ENCODE peak calls at places on chromosomes 12 and 14, in five cellular contexts. V is CD4-positive, alpha-beta T cell; S is activated CD8-positive, alpha-beta memory T cell treated with anti-CD3 and anti-CD28 coated beads, Interleukin-2, amount 10 ng/mL, durations not matched to agents 7 days and 5 days; A is pancreas; H is activated T-cell treated with anti-CD3 and anti-CD28 coated beads, Interleukin-2, amount 50 U/mL, for 4 hours. T is an unnamed sample.

GRCh38 chr12:126551882-126552281 is 1486.6 kb downstream of the AACS start:
- ATAC-seq in V (no peak), S (no peak), A (no peak), H (no peak), T (no peak)

GRCh38 chr14:100533647-100534485 is 53.4 kb downstream of the BEGAIN start:
- ATAC-seq in V (no peak), S (no peak), A (peak; percentile 55), H (no peak), T (no peak)

GRCh38 chr14:58238252-58239247 is 6.1 kb upstream of the PSMA3 start:
- ATAC-seq in V (peak; percentile 32), S (peak; percentile 20), A (peak; percentile 46), H (peak; percentile 6), T (peak; percentile 51)

GRCh38 chr14:67999693-68000384 is 180.3 kb downstream of the RAD51B start:
- ATAC-seq in V (no peak), S (no peak), A (no peak), H (no peak), T (no peak)

GRCh38 chr12:28870839-28871440 is 278.1 kb upstream of the FAR2 start:
- ATAC-seq in V (no peak), S (no peak), A (no peak), H (no peak), T (no peak)

GRCh38 chr12:128938886-128939285 is 85.6 kb downstream of the GLT1D1 start:
- ATAC-seq in V (no peak), S (no peak), A (no peak), H (no peak), T (no peak)

GRCh38 chr12:103441437-103442186 is 54.2 kb downstream of the C12orf42 start:
- ATAC-seq in V (peak; percentile 92), S (peak; percentile 97), A (no peak), H (peak; percentile 96), T (peak; percentile 97)

GRCh38 chr12:4807813-4808212 is 87.6 kb downstream of the GALNT8 start:
- ATAC-seq in V (peak; percentile 53), S (peak; percentile 38), A (no peak), H (no peak), T (no peak)

GRCh38 chr12:76698316-76698715 is 65.6 kb upstream of the ZDHHC17 start:
- ATAC-seq in V (no peak), S (no peak), A (no peak), H (no peak), T (no peak)

GRCh38 chr12:64946132-64946829 is 121.8 kb downstream of the TBC1D30 start:
- ATAC-seq in V (no peak), S (no peak), A (peak; percentile 76), H (no peak), T (no peak)

GRCh38 chr12:16323010-16323409 is 24.4 kb upstream of the MGST1 start:
- ATAC-seq in V (no peak), S (no peak), A (no peak), H (no peak), T (no peak)

GRCh38 chr14:37816135-37816534 is 220.7 kb downstream of the TTC6 start:
- ATAC-seq in V (no peak), S (no peak), A (no peak), H (no peak), T (no peak)

GRCh38 chr12:102298022-102298421 is 100.4 kb upstream of the PMCH start:
- ATAC-seq in V (no peak), S (no peak), A (no peak), H (no peak), T (no peak)

GRCh38 chr12:121766290-121767039 is 27.0 kb downstream of the RHOF start:
- ATAC-seq in V (no peak), S (no peak), A (no peak), H (peak; percentile 21), T (peak; percentile 65)

GRCh38 chr14:104725772-104726548 is 1.9 kb downstream of the ADSS1 start:
- ATAC-seq in V (no peak), S (no peak), A (no peak), H (no peak), T (no peak)

GRCh38 chr12:10048531-10048930 is 18.0 kb downstream of the CLEC9A start:
- ATAC-seq in V (no peak), S (no peak), A (no peak), H (no peak), T (no peak)

GRCh38 chr14:33452982-33453381 is 497.9 kb downstream of the EGLN3 start:
- ATAC-seq in V (no peak), S (no peak), A (no peak), H (no peak), T (no peak)

GRCh38 chr12:124336742-124337520 is 42.0 kb downstream of the RFLNA start:
- ATAC-seq in V (no peak), S (no peak), A (no peak), H (no peak), T (no peak)

GRCh38 chr12:109983432-109984142 is 12.6 kb downstream of the GIT2 start:
- ATAC-seq in V (no peak), S (no peak), A (peak; percentile 91), H (no peak), T (no peak)

GRCh38 chr12:38720661-38721060 is 184.7 kb downstream of the CPNE8 start:
- ATAC-seq in V (no peak), S (no peak), A (no peak), H (no peak), T (no peak)

GRCh38 chr12:39538679-39539104 is 80.9 kb downstream of the ABCD2 start:
- ATAC-seq in V (no peak), S (no peak), A (no peak), H (no peak), T (no peak)

GRCh38 chr12:645563-646071 is 17.6 kb downstream of the NINJ2 start:
- ATAC-seq in V (no peak), S (no peak), A (no peak), H (no peak), T (no peak)

GRCh38 chr12:42744539-42745156 is 155.1 kb upstream of the PRICKLE1 start:
- ATAC-seq in V (no peak), S (no peak), A (peak; percentile 66), H (no peak), T (no peak)

GRCh38 chr14:29627141-29627540 is 300.5 kb downstream of the PRKD1 start:
- ATAC-seq in V (no peak), S (no peak), A (no peak), H (no peak), T (no peak)

GRCh38 chr12:110105961-110106540 is 18.1 kb upstream of the IFT81 start:
- ATAC-seq in V (no peak), S (no peak), A (no peak), H (no peak), T (no peak)

GRCh38 chr14:104968153-104968527 is 10.0 kb downstream of the AHNAK2 start:
- ATAC-seq in V (no peak), S (no peak), A (peak; percentile 27), H (no peak), T (no peak)

GRCh38 chr12:102419094-102419764 is 61.1 kb downstream of the IGF1 start:
- ATAC-seq in V (no peak), S (no peak), A (no peak), H (no peak), T (no peak)

GRCh38 chr12:58067610-58068387 is 126.4 kb downstream of the ATP23 start:
- ATAC-seq in V (no peak), S (no peak), A (no peak), H (no peak), T (no peak)

GRCh38 chr14:106039400-106039799 is 513.0 kb downstream of the TMEM121 start:
- ATAC-seq in V (peak; percentile 82), S (peak; percentile 33), A (peak; percentile 52), H (peak; percentile 96), T (peak; percentile 94)

GRCh38 chr12:20801035-20801434 is 9.5 kb upstream of the SLCO1B3 start:
- ATAC-seq in V (no peak), S (no peak), A (no peak), H (no peak), T (no peak)

GRCh38 chr12:109879332-109880048 is 851 bp downstream of the GLTP start:
- ATAC-seq in V (no peak), S (no peak), A (no peak), H (no peak), T (no peak)

GRCh38 chr12:127327986-127328385 is 939.0 kb upstream of the TMEM132C start:
- ATAC-seq in V (no peak), S (no peak), A (no peak), H (no peak), T (no peak)

GRCh38 chr14:35435177-35435576 is 30.6 kb upstream of the NFKBIA start:
- ATAC-seq in V (no peak), S (no peak), A (no peak), H (no peak), T (peak; percentile 77)

GRCh38 chr12:57590536-57590891 is 478 bp upstream of the PIP4K2C start:
- ATAC-seq in V (no peak), S (no peak), A (no peak), H (no peak), T (no peak)

GRCh38 chr12:128267651-128268347 is 829 bp downstream of the TMEM132C start:
- ATAC-seq in V (no peak), S (no peak), A (peak; percentile 58), H (no peak), T (no peak)

GRCh38 chr14:91904956-91905645 is 37.8 kb upstream of the TC2N start:
- ATAC-seq in V (no peak), S (no peak), A (peak; percentile 89), H (no peak), T (no peak)

GRCh38 chr12:103166949-103167348 is 209.5 kb downstream of the ASCL1 start:
- ATAC-seq in V (no peak), S (no peak), A (no peak), H (no peak), T (no peak)